ENCODE peak calls at places on chromosomes 2 and 18, in six cellular contexts. R, C, V, Z, O and K are unnamed samples.

GRCh38 chr2:127577973-127578372 is 42.5 kb downstream of the MYO7B start:
- DNase-seq in V (no peak), Z (peak), C (no peak), O (no peak), R (no peak), K (no peak)

GRCh38 chr2:232529806-232530547 is 4.0 kb downstream of the CHRND start:
- DNase-seq in O (no peak), V (no peak), Z (no peak), C (no peak), R (no peak), K (no peak)

GRCh38 chr2:190763100-190763499 is 114.2 kb downstream of the NAB1 start:
- DNase-seq in C (no peak), R (no peak), Z (no peak), V (no peak), O (no peak), K (no peak)

GRCh38 chr2:112085382-112085730 is 30.3 kb downstream of the TMEM87B start:
- DNase-seq in Z (no peak), O (no peak), R (no peak), V (no peak), C (no peak), K (no peak)

GRCh38 chr18:57921708-57922107 is 118.6 kb upstream of the ATP8B1 start:
- DNase-seq in C (peak), O (no peak), V (no peak), R (no peak), Z (no peak), K (no peak)

GRCh38 chr2:110867078-110867477 is 134.7 kb downstream of the ACOXL start:
- DNase-seq in C (no peak), O (no peak), Z (no peak), V (no peak), R (no peak), K (no peak)

GRCh38 chr2:113755690-113756063 is 765 bp downstream of the SLC35F5 start:
- DNase-seq in V (peak), Z (peak), O (no peak), R (no peak), C (peak), K (no peak)

GRCh38 chr18:59629894-59630293 is 67.3 kb downstream of the CCBE1 start:
- DNase-seq in R (no peak), V (no peak), O (no peak), C (no peak), Z (no peak), K (no peak)

GRCh38 chr2:10375570-10376266 is 72.4 kb downstream of the ODC1 start:
- DNase-seq in O (no peak), C (no peak), V (no peak), R (no peak), Z (peak), K (no peak)

GRCh38 chr2:9222246-9222898 is 15.8 kb downstream of the ASAP2 start:
- DNase-seq in C (no peak), Z (no peak), V (no peak), O (no peak), R (no peak), K (no peak)

GRCh38 chr2:189024861-189025618 is 50.9 kb downstream of the COL3A1 start:
- DNase-seq in V (no peak), O (no peak), C (peak), R (no peak), Z (no peak), K (no peak)

GRCh38 chr2:3454802-3455201 is 64.5 kb downstream of the ADI1 start:
- DNase-seq in R (no peak), C (no peak), O (no peak), Z (no peak), V (no peak), K (no peak)

GRCh38 chr2:85033388-85033787 is 62.4 kb downstream of the KCMF1 start:
- DNase-seq in O (no peak), R (no peak), C (no peak), V (no peak), Z (no peak), K (no peak)

GRCh38 chr2:69242651-69243051 is 144.4 kb downstream of the GFPT1 start:
- DNase-seq in Z (no peak), C (no peak), O (no peak), R (no peak), V (no peak), K (no peak)

GRCh38 chr2:204468689-204469429 is 76.4 kb upstream of the PARD3B start:
- DNase-seq in V (no peak), O (no peak), Z (no peak), R (no peak), C (no peak), K (peak)

GRCh38 chr2:28366496-28367282 is 26.0 kb upstream of the FOSL2 start:
- DNase-seq in R (no peak), O (no peak), V (peak), C (peak), Z (no peak), K (peak)

GRCh38 chr2:101516833-101517690 is 42.1 kb upstream of the RFX8 start:
- DNase-seq in O (no peak), R (no peak), V (no peak), C (peak), Z (no peak), K (no peak)

GRCh38 chr2:18078206-18078605 is 199.7 kb downstream of the KCNS3 start:
- DNase-seq in V (no peak), R (no peak), O (no peak), C (no peak), Z (no peak), K (no peak)

GRCh38 chr18:43893001-43893637 is 615.8 kb upstream of the SYT4 start:
- DNase-seq in R (no peak), C (no peak), Z (no peak), V (no peak), O (no peak), K (no peak)

GRCh38 chr18:7812431-7813063 is 245.4 kb downstream of the PTPRM start:
- DNase-seq in C (no peak), V (no peak), Z (no peak), R (no peak), O (no peak), K (no peak)

GRCh38 chr2:200744252-200744651 is 67.5 kb upstream of the BZW1 start:
- DNase-seq in V (no peak), C (no peak), O (no peak), R (no peak), Z (no peak), K (no peak)

GRCh38 chr2:3959372-3959771 is 256.0 kb downstream of the DCDC2C start:
- DNase-seq in R (no peak), C (peak), V (no peak), Z (peak), O (no peak), K (peak)

GRCh38 chr18:12861637-12862036 is 22.4 kb downstream of the PTPN2 start:
- DNase-seq in Z (no peak), C (no peak), O (no peak), R (no peak), V (no peak), K (no peak)

GRCh38 chr2:38394903-38395341 is 17.8 kb upstream of the ATL2 start:
- DNase-seq in R (no peak), Z (no peak), V (no peak), C (peak), O (no peak), K (no peak)

GRCh38 chr2:60094450-60094929 is 459.0 kb downstream of the BCL11A start:
- DNase-seq in R (no peak), V (peak), Z (no peak), O (no peak), C (peak), K (no peak)

GRCh38 chr18:77495982-77496690 is 246.5 kb downstream of the GALR1 start:
- DNase-seq in V (no peak), O (no peak), Z (no peak), C (no peak), R (no peak), K (no peak)

GRCh38 chr18:74328196-74328595 is 12.6 kb downstream of the C18orf63 start:
- DNase-seq in O (no peak), C (no peak), V (no peak), R (no peak), Z (no peak), K (no peak)

GRCh38 chr2:215684448-215685217 is 248.8 kb upstream of the FN1 start:
- DNase-seq in R (no peak), V (no peak), O (no peak), C (no peak), Z (no peak), K (no peak)

GRCh38 chr2:156585457-156585856 is 149.3 kb downstream of the GPD2 start:
- DNase-seq in C (no peak), Z (no peak), R (no peak), V (no peak), O (no peak), K (no peak)

GRCh38 chr18:26771524-26771923 is 94.0 kb downstream of the AQP4 start:
- DNase-seq in R (no peak), C (no peak), V (no peak), Z (peak), O (no peak), K (peak)

GRCh38 chr2:231318436-231318835 is 77.1 kb upstream of the B3GNT7 start:
- DNase-seq in O (no peak), C (no peak), R (no peak), V (no peak), Z (no peak), K (no peak)

GRCh38 chr2:207796585-207797350 is 27.1 kb upstream of the FZD5 start:
- DNase-seq in Z (no peak), O (no peak), C (no peak), R (no peak), V (peak), K (peak)

GRCh38 chr2:172244419-172245130 is 141.9 kb upstream of the DLX2 start:
- DNase-seq in R (no peak), Z (no peak), O (no peak), V (no peak), C (no peak), K (no peak)

GRCh38 chr2:54603357-54603756 is 120.1 kb upstream of the EML6 start:
- DNase-seq in O (no peak), C (no peak), V (no peak), R (no peak), Z (no peak), K (no peak)

GRCh38 chr2:101775092-101775491 is 77.6 kb downstream of the MAP4K4 start:
- DNase-seq in V (no peak), C (no peak), R (no peak), O (no peak), Z (no peak), K (no peak)